ENCODE peak calls at places on chromosome 9, in ten cellular contexts. K is hepatocyte, T is HCT116, H is GM06990, Q is ovary, P is A673, M is GM23338, R is stomach, O is neural progenitor cell, D is esophagus squamous epithelium. W is an unnamed sample.

GRCh38 chr9:135791431-135792267 is 89.7 kb downstream of the KCNT1 start:
- DNase-seq in K (no peak), T (no peak), H (no peak), Q (no peak), P (no peak), M (no peak), R (no peak), O (no peak), D (no peak), W (no peak)

GRCh38 chr9:127808347-127809001 is 5.8 kb downstream of the FPGS start:
- DNase-seq in K (no peak), T (no peak), H (no peak), Q (peak; percentile 52), P (no peak), M (no peak), R (no peak), O (no peak), D (no peak), W (no peak)

GRCh38 chr9:95738438-95738837 is 137.1 kb upstream of the ERCC6L2 start:
- DNase-seq in K (no peak), T (no peak), H (no peak), Q (no peak), P (no peak), M (no peak), R (no peak), O (no peak), D (no peak), W (no peak)

GRCh38 chr9:118630931-118631595 is 738.2 kb downstream of the BRINP1 start:
- DNase-seq in K (no peak), T (no peak), H (no peak), Q (no peak), P (no peak), M (no peak), R (no peak), O (no peak), D (no peak), W (no peak)

GRCh38 chr9:136011703-136012496 is 50.7 kb upstream of the UBAC1 start:
- DNase-seq in K (peak; percentile 86), T (no peak), H (no peak), Q (peak; percentile 90), P (no peak), M (no peak), R (peak; percentile 66), O (no peak), D (no peak), W (peak; percentile 83)

GRCh38 chr9:108386859-108387384 is 468.9 kb downstream of the ACTL7B start:
- DNase-seq in K (no peak), T (no peak), H (no peak), Q (no peak), P (no peak), M (no peak), R (no peak), O (no peak), D (no peak), W (no peak)

GRCh38 chr9:121783523-121784507 is 132.4 kb downstream of the DAB2IP start:
- DNase-seq in K (peak; percentile 10), T (no peak), H (no peak), Q (no peak), P (no peak), M (peak; percentile 63), R (peak; percentile 22), O (peak; percentile 83), D (no peak), W (peak; percentile 47)

GRCh38 chr9:137320555-137321384 is 18.7 kb upstream of the NRARP start:
- DNase-seq in K (no peak), T (no peak), H (peak; percentile 42), Q (peak; percentile 15), P (peak; percentile 58), M (peak; percentile 65), R (peak; percentile 23), O (no peak), D (no peak), W (peak; percentile 26)

GRCh38 chr9:133472753-133473378 is 6.0 kb downstream of the SLC2A6 start:
- DNase-seq in K (no peak), T (no peak), H (no peak), Q (no peak), P (no peak), M (no peak), R (no peak), O (no peak), D (no peak), W (peak; percentile 8)

GRCh38 chr9:133472277-133472645 is 6.6 kb downstream of the SLC2A6 start:
- DNase-seq in K (no peak), T (no peak), H (no peak), Q (no peak), P (no peak), M (no peak), R (no peak), O (no peak), D (no peak), W (peak; percentile 7)

GRCh38 chr9:133474853-133475252 is 4.0 kb downstream of the SLC2A6 start:
- DNase-seq in K (no peak), T (no peak), H (no peak), Q (no peak), P (no peak), M (no peak), R (no peak), O (no peak), D (no peak), W (peak; percentile 10)

GRCh38 chr9:133474215-133474614 is 4.7 kb downstream of the SLC2A6 start:
- DNase-seq in K (no peak), T (no peak), H (no peak), Q (no peak), P (no peak), M (no peak), R (no peak), O (no peak), D (no peak), W (no peak)

DNA sequence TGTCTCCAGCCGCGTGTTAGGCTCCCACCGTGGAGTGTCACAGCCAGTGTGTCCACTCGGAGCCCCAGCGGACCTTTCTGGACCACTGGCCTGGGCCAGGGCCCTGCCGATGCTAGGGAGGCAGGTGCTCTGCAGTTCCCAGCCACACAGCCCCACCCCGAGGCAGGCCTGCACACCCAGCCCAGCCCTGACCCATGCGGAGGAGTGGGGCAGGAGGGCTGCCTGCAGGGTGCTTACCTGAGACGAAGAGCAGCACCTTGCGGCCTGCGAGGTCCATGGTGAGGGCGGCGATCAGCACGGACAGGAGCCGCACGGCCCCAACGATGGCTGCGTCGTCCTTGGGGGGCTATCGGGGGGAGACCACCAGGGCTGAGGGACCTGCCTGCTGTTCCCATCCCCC is 5.2 kb downstream of the SLC2A6 start:
- DNase-seq in K (no peak), T (no peak), H (no peak), Q (no peak), P (no peak), M (no peak), R (no peak), O (no peak), D (no peak), W (peak; percentile 8)
- H3K27me3 ChIP-seq in K (no peaks in the 10 kb centered on the region), T (no peaks in the 10 kb centered on the region), H (no peaks in the 10 kb centered on the region), Q (no peaks in the 10 kb centered on the region), P (no peaks in the 10 kb centered on the region), M (no peaks in the 10 kb centered on the region), R (no peaks in the 10 kb centered on the region), O (no peaks in the 10 kb centered on the region), D (peaks cover 9% of the 10 kb centered on the region), W (no peaks in the 10 kb centered on the region)

GRCh38 chr9:126689027-126689825 is 75.5 kb downstream of the LMX1B start:
- DNase-seq in K (no peak), T (no peak), H (no peak), Q (no peak), P (no peak), M (no peak), R (no peak), O (no peak), D (no peak), W (no peak)

GRCh38 chr9:126692759-126693427 is 79.2 kb downstream of the LMX1B start:
- DNase-seq in K (no peak), T (no peak), H (no peak), Q (no peak), P (no peak), M (no peak), R (no peak), O (peak; percentile 2), D (no peak), W (no peak)

GRCh38 chr9:126692041-126692758 is 78.5 kb downstream of the LMX1B start:
- DNase-seq in K (no peak), T (no peak), H (no peak), Q (no peak), P (no peak), M (no peak), R (no peak), O (peak; percentile 4), D (no peak), W (peak; percentile 4)

GRCh38 chr9:126688617-126689016 is 74.9 kb downstream of the LMX1B start:
- DNase-seq in K (no peak), T (no peak), H (no peak), Q (no peak), P (no peak), M (peak; percentile 45), R (no peak), O (peak; percentile 45), D (no peak), W (no peak)

DNA sequence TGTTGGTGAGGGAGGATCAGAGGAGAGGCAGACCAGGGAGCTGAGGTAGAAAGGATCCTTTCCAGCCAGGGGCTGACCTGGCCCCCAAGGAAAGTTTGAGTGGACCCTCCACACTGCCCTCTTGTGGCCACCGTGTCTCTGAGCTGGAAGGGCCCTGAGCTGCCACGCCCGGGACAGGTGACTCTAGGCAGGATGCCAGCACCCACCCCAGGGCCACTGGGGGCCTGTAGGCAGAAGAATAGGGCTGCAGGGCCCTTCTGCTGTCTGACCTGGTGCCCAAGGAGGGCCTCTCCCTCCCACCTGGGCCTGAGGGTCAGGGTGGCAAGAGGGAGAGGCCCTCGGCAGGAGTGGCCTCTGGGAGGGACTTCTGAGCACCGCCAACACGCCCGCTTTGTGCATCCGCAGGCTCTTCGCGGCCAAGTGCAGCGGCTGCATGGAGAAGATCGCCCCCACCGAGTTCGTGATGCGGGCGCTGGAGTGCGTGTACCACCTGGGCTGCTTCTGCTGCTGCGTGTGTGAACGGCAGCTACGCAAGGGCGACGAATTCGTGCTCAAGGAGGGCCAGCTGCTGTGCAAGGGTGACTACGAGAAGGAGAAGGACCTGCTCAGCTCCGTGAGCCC is 76.8 kb downstream of the LMX1B start:
- DNase-seq in K (peak; percentile 70), T (peak; percentile 24), H (peak; percentile 34), Q (no peak), P (peak; percentile 29), M (peak; percentile 84), R (peak; percentile 73), O (peak; percentile 78), D (no peak), W (peak; percentile 78)
- H3K27me3 ChIP-seq in K (peaks cover 40% of the 10 kb centered on the region), T (no peaks in the 10 kb centered on the region), H (peaks cover 1% of the 10 kb centered on the region), Q (no peaks in the 10 kb centered on the region), P (peaks cover 41% of the 10 kb centered on the region), M (peaks cover 22% of the 10 kb centered on the region), R (peaks cover 32% of the 10 kb centered on the region), O (peaks cover 78% of the 10 kb centered on the region), D (peaks cover 98% of the 10 kb centered on the region), W (peaks cover 39% of the 10 kb centered on the region)

GRCh38 chr9:114722937-114723620 is 41.1 kb upstream of the TEX48 start:
- DNase-seq in K (no peak), T (no peak), H (no peak), Q (no peak), P (no peak), M (no peak), R (no peak), O (no peak), D (no peak), W (no peak)
- H3K27me3 ChIP-seq in K (no peaks in the 10 kb centered on the region), T (peaks cover 37% of the 10 kb centered on the region), H (peaks cover 6% of the 10 kb centered on the region), Q (no peaks in the 10 kb centered on the region), P (no peaks in the 10 kb centered on the region), M (no peaks in the 10 kb centered on the region), R (no peaks in the 10 kb centered on the region), O (peaks cover 14% of the 10 kb centered on the region), D (peaks cover 29% of the 10 kb centered on the region), W (no peaks in the 10 kb centered on the region)

DNA sequence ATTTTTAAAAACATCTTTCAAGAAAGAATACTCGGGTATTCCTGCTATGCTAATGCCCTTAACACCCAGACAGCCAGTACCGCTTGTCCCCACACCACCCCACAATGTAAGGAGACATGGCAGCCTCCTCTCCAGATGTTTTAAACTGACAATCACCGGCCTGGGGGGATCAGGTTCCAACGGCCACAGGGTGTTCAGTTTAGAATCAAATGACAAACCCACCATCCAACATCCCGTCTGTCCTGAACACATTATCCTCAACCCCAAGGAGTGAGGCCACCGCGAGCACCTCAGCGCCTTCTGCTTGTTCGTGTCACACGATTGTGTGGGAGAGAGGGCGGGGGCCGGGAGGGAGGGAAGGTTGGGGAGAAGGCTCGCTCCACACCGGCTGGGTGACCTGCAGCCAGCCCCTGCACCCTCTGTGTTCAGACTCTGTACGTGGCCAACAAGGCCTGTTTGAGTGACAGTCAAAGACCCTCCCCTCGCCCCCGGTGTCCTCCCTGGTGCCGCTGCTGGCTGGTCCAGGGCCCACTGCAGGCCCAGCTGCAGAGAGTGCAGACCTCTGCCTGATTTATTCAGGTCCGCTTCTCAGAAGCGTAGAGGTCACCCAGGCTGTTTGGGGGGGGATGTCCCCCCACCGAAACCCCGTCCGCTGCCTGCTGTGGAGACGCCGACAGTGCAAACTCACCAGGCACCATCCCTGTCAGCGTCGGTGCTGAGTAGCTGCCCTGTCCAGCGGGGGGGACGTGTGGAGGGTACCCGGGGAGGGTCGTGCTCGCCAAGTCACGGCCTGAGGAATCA is 152.6 kb downstream of the PAX5 start:
- DNase-seq in K (no peak), T (no peak), H (no peak), Q (no peak), P (no peak), M (no peak), R (no peak), O (no peak), D (no peak), W (no peak)
- H3K27me3 ChIP-seq in K (no peaks in the 10 kb centered on the region), T (peaks cover 32% of the 10 kb centered on the region), H (no peaks in the 10 kb centered on the region), Q (no peaks in the 10 kb centered on the region), P (no peaks in the 10 kb centered on the region), M (no peaks in the 10 kb centered on the region), R (no peaks in the 10 kb centered on the region), O (no peaks in the 10 kb centered on the region), D (peaks cover 67% of the 10 kb centered on the region), W (no peaks in the 10 kb centered on the region)

W was measured in BE2C.